ENCODE peak calls at places on chromosomes 4 and X, in ten cellular contexts. T is BJ; X is osteocyte; C is nephron progenitor cell; B is cardiac fibroblast; S is CD8-positive, alpha-beta T cell; A is chondrocyte; M is activated CD8-positive, alpha-beta T cell treated with anti-CD3 and anti-CD28 coated beads for 36 hours; E is astrocyte of the spinal cord; Z is glutamatergic neuron. J is an unnamed sample.

GRCh38 chr4:15451866-15452765 is 17.6 kb upstream of the CC2D2A start:
- DNase-seq in T (peak; percentile 74), B (peak; percentile 92), A (no peak), E (peak; percentile 97), M (no peak), Z (no peak), S (no peak), C (no peak), X (no peak), J (peak; percentile 80)

GRCh38 chr4:13137400-13137799 is 346.7 kb downstream of the RAB28 start:
- DNase-seq in X (no peak), C (no peak), T (no peak), E (no peak), A (no peak), B (no peak), M (no peak), Z (no peak), S (no peak), J (no peak)

GRCh38 chr4:57405359-57405758 is 295.2 kb upstream of the IGFBP7 start:
- DNase-seq in M (no peak), B (peak; percentile 15), A (no peak), T (peak; percentile 50), X (no peak), E (no peak), Z (no peak), C (no peak), S (no peak), J (peak; percentile 70)

GRCh38 chr4:151604238-151604637 is 156.6 kb downstream of the GATB start:
- DNase-seq in B (peak; percentile 50), T (no peak), C (no peak), S (no peak), A (no peak), E (peak; percentile 32), X (no peak), M (no peak), Z (no peak), J (peak; percentile 29)

GRCh38 chrX:8033175-8033574 is 106.0 kb upstream of the PNPLA4 start:
- DNase-seq in A (no peak), B (no peak), Z (no peak), E (no peak), T (no peak), S (no peak), C (peak; percentile 31), M (no peak), X (no peak), J (no peak)

GRCh38 chr4:16226816-16227461 is 668 bp upstream of the TAPT1 start:
- DNase-seq in T (no peak), A (no peak), E (peak; percentile 32), Z (peak; percentile 68), C (peak; percentile 69), B (peak; percentile 26), M (peak; percentile 48), X (no peak), S (peak; percentile 15), J (peak; percentile 45)

GRCh38 chr4:80216100-80216761 is 18.9 kb downstream of the PRDM8 start:
- DNase-seq in A (no peak), T (no peak), S (no peak), X (no peak), M (no peak), Z (no peak), E (no peak), C (no peak), B (no peak), J (no peak)

GRCh38 chr4:156677136-156677535 is 294.5 kb downstream of the PDGFC start:
- DNase-seq in S (no peak), E (peak; percentile 61), C (peak; percentile 18), X (no peak), A (no peak), B (peak; percentile 54), T (no peak), M (no peak), Z (peak; percentile 19), J (peak; percentile 61)

GRCh38 chr4:134326866-134327265 is 125.3 kb upstream of the PABPC4L start:
- DNase-seq in Z (no peak), S (no peak), M (no peak), C (no peak), B (no peak), T (no peak), X (no peak), A (no peak), E (no peak), J (no peak)

GRCh38 chr4:40916880-40917279 is 167.1 kb downstream of the NSUN7 start:
- DNase-seq in T (no peak), C (peak; percentile 36), S (peak; percentile 2), M (peak; percentile 75), X (no peak), Z (peak; percentile 28), A (no peak), E (no peak), B (peak; percentile 32), J (peak; percentile 63)

GRCh38 chrX:31333181-31333831 is 261.5 kb upstream of the FTHL17 start:
- DNase-seq in X (no peak), A (no peak), B (peak; percentile 84), E (peak; percentile 78), Z (no peak), T (no peak), C (no peak), S (no peak), M (no peak), J (peak; percentile 53)

GRCh38 chr4:138256608-138257007 is 14.5 kb upstream of the SLC7A11 start:
- DNase-seq in X (no peak), M (no peak), E (no peak), Z (no peak), C (no peak), T (no peak), S (no peak), B (no peak), A (no peak), J (no peak)
- TF ChIP-seq CTCF in X (no peak), M (no peak), E (no peak), Z (no peak), C (no peak), T (no peak), S (no peak), B (no peak), A (no peak), J (no peak)

GRCh38 chr4:62640296-62640695 is 1440.2 kb downstream of the ADGRL3 start:
- DNase-seq in T (no peak), Z (no peak), A (no peak), C (no peak), E (peak; percentile 19), M (no peak), X (no peak), S (no peak), B (no peak), J (peak; percentile 32)

DNA sequence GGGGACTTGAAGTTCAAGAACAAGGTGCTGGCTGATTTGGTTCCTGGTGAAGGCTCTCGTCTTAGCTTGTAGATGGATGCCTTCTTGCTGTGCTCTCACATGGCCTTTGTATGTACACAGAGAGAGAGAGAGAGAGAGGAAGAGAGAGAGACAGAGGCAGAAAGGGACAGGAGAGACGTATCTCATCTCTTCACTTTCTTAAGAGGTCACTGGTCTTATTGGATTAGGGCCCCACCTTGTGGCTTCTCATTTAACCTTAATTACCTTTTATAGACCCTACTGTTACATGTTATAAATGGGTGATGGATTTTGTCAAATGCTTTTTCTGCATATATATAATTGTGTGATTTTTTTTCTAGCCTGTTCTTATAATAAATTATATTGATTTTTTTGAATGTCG is 1444.2 kb downstream of the ADGRL3 start:
- DNase-seq in X (no peak), T (no peak), S (no peak), A (no peak), C (peak; percentile 9), M (peak; percentile 3), E (peak; percentile 33), Z (no peak), B (peak; percentile 34), J (peak; percentile 78)
- TF ChIP-seq CTCF in X (peak; percentile 19), T (no peak), S (no peak), A (peak; percentile 53), C (peak; percentile 45), M (no peak), E (no peak), Z (no peak), B (peak; percentile 18), J (peak; percentile 66)

DNA sequence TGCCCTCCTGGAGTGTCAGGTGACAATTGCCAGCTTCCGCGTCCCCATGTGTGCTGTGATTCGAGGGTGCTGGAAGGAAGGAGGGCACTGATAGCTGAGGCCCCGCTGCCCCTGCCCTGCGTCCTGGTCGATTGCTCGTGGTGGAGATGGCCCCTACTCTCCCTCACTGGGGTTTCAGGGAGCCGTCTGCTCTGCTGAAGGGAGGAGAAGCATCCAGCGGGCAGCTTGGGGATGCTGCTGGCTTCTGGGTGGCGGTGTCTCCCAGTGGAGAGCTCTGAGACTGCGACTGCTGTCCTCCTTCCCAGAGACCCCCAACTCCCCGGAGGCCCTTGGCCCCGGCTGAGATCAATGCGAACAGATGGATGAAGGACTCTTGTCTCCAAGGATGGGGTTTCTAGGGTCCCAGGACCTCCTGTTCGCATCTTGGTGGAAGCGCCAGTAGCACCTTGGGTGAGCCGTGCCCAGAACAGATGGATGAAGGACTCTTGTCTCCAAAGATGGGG is 98.6 kb downstream of the PSAPL1 start:
- DNase-seq in M (no peak), X (no peak), B (no peak), T (no peak), C (no peak), S (no peak), A (peak; percentile 82), E (no peak), Z (no peak), J (no peak)
- TF ChIP-seq CTCF in M (no peak), X (no peak), B (no peak), T (no peak), C (no peak), S (no peak), A (peak; percentile 6), E (no peak), Z (no peak), J (no peak)

GRCh38 chr4:47837582-47838294 is at the start of gene CORIN:
- DNase-seq in C (peak; percentile 7), M (peak; percentile 53), X (no peak), E (no peak), S (no peak), T (no peak), B (no peak), A (peak; percentile 86), Z (no peak), J (no peak)

GRCh38 chr4:47838445-47838844 is 578 bp upstream of the CORIN start:
- DNase-seq in C (no peak), M (no peak), A (no peak), S (no peak), Z (no peak), B (no peak), T (no peak), E (no peak), X (no peak), J (no peak)

GRCh38 chr4:47840291-47840690 is 2.4 kb upstream of the CORIN start:
- DNase-seq in S (no peak), X (no peak), C (no peak), T (no peak), M (no peak), E (no peak), Z (no peak), B (no peak), A (no peak), J (no peak)

GRCh38 chr4:47836655-47837581 is 949 bp downstream of the CORIN start:
- DNase-seq in M (peak; percentile 70), C (peak; percentile 81), Z (peak; percentile 82), E (peak; percentile 84), B (peak; percentile 83), X (peak; percentile 91), A (peak; percentile 95), T (no peak), S (peak; percentile 39), J (peak; percentile 84)

GRCh38 chr4:47839259-47839658 is 1.4 kb upstream of the CORIN start:
- DNase-seq in S (no peak), M (peak; percentile 56), A (no peak), T (no peak), E (peak; percentile 54), C (no peak), Z (peak; percentile 27), B (peak; percentile 35), X (no peak), J (no peak)
- TF ChIP-seq CTCF in S (peak; percentile 19), M (peak; percentile 24), A (peak; percentile 72), T (peak; percentile 49), E (peak; percentile 44), C (no peak), Z (no peak), B (peak; percentile 43), X (peak; percentile 49), J (no peak)

J was measured in MCF 10A.